ENCODE peak calls at places on chromosome 3, in four cellular contexts. O, S, J and A are unnamed samples.

GRCh38 chr3:69094467-69095205 is 9.9 kb downstream of the ARL6IP5 start:
- DNase-seq in O (no peak), S (peak), J (peak), A (no peak)

GRCh38 chr3:38634133-38634532 is 15.4 kb downstream of the SCN5A start:
- DNase-seq in O (no peak), S (peak), J (no peak), A (no peak)

GRCh38 chr3:136042608-136043221 is 77.2 kb downstream of the PPP2R3A start:
- DNase-seq in O (peak), S (peak), J (peak), A (peak)

GRCh38 chr3:182725372-182726251 is 67.7 kb upstream of the ATP11B start:
- DNase-seq in O (no peak), S (peak), J (no peak), A (no peak)

GRCh38 chr3:176755552-176755951 is 441.7 kb downstream of the TBL1XR1 start:
- DNase-seq in O (no peak), S (no peak), J (no peak), A (no peak)

GRCh38 chr3:190048831-190049541 is 71.7 kb downstream of the P3H2 start:
- DNase-seq in O (no peak), S (peak), J (peak), A (peak)

GRCh38 chr3:53303957-53304356 is 43.4 kb downstream of the DCP1A start:
- DNase-seq in O (no peak), S (peak), J (no peak), A (no peak)

GRCh38 chr3:94440767-94441493 is 378.1 kb downstream of the NSUN3 start:
- DNase-seq in O (no peak), S (peak), J (peak), A (no peak)

GRCh38 chr3:168134931-168135330 is 39.2 kb upstream of the GOLIM4 start:
- DNase-seq in O (no peak), S (no peak), J (peak), A (no peak)

GRCh38 chr3:195042741-195043611 is 228.0 kb downstream of the XXYLT1 start:
- DNase-seq in O (no peak), S (no peak), J (peak), A (no peak)

GRCh38 chr3:147797095-147797494 is 387.9 kb downstream of the ZIC1 start:
- DNase-seq in O (no peak), S (no peak), J (no peak), A (no peak)

GRCh38 chr3:40864146-40864782 is 335.0 kb upstream of the CTNNB1 start:
- DNase-seq in O (no peak), S (no peak), J (peak), A (no peak)

GRCh38 chr3:12553921-12554391 is 2.9 kb upstream of the MKRN2 start:
- DNase-seq in O (peak), S (peak), J (peak), A (no peak)

GRCh38 chr3:127264292-127264691 is 23.6 kb downstream of the PRR20G start:
- DNase-seq in O (no peak), S (peak), J (peak), A (no peak)

GRCh38 chr3:187368765-187369450 is 723 bp downstream of the RTP4 start:
- DNase-seq in O (peak), S (peak), J (peak), A (no peak)

GRCh38 chr3:143170676-143171075 is 51.1 kb downstream of the CHST2 start:
- DNase-seq in O (peak), S (peak), J (peak), A (peak)

GRCh38 chr3:161915283-161915682 is 418.7 kb downstream of the OTOL1 start:
- DNase-seq in O (no peak), S (no peak), J (no peak), A (no peak)

GRCh38 chr3:29153811-29154210 is 127.1 kb upstream of the RBMS3 start:
- DNase-seq in O (no peak), S (no peak), J (no peak), A (no peak)

GRCh38 chr3:18765672-18766071 is 340.5 kb upstream of the SATB1 start:
- DNase-seq in O (no peak), S (no peak), J (no peak), A (no peak)

GRCh38 chr3:150761831-150762661 is 923 bp downstream of the SIAH2 start:
- DNase-seq in O (peak), S (peak), J (peak), A (no peak)

GRCh38 chr3:167740961-167741587 is 5.6 kb downstream of the SERPINI1 start:
- DNase-seq in O (peak), S (peak), J (peak), A (no peak)

GRCh38 chr3:100042144-100042543 is 72.2 kb downstream of the FILIP1L start:
- DNase-seq in O (no peak), S (peak), J (peak), A (no peak)

GRCh38 chr3:133547432-133548041 is 25.9 kb upstream of the CDV3 start:
- DNase-seq in O (no peak), S (peak), J (no peak), A (no peak)

GRCh38 chr3:50078622-50079021 is 10.1 kb upstream of the RBM5 start:
- DNase-seq in O (no peak), S (no peak), J (peak), A (no peak)

GRCh38 chr3:9130318-9131110 is 118.9 kb downstream of the SRGAP3 start:
- DNase-seq in O (no peak), S (no peak), J (no peak), A (peak)

GRCh38 chr3:23461069-23461468 is 257.9 kb downstream of the UBE2E2 start:
- DNase-seq in O (no peak), S (peak), J (no peak), A (no peak)

GRCh38 chr3:45639044-45639392 is 44.5 kb downstream of the LIMD1 start:
- DNase-seq in O (no peak), S (no peak), J (no peak), A (no peak)

GRCh38 chr3:105906834-105907233 is 38.0 kb upstream of the CBLB start:
- DNase-seq in O (no peak), S (peak), J (peak), A (no peak)
- H3K9ac ChIP-seq in O (no peak), S (peak), J (no peak), A (no peak)

GRCh38 chr3:179452872-179453271 is 1.6 kb upstream of the GNB4 start:
- DNase-seq in O (no peak), S (peak), J (no peak), A (no peak)

GRCh38 chr3:179450901-179451334 is 352 bp downstream of the GNB4 start:
- DNase-seq in O (no peak), S (peak), J (peak), A (no peak)

GRCh38 chr3:179453967-179454366 is 2.7 kb upstream of the GNB4 start:
- DNase-seq in O (no peak), S (no peak), J (no peak), A (no peak)

GRCh38 chr3:179451335-179452165 is at the start of gene GNB4:
- DNase-seq in O (peak), S (peak), J (peak), A (peak)

DNA sequence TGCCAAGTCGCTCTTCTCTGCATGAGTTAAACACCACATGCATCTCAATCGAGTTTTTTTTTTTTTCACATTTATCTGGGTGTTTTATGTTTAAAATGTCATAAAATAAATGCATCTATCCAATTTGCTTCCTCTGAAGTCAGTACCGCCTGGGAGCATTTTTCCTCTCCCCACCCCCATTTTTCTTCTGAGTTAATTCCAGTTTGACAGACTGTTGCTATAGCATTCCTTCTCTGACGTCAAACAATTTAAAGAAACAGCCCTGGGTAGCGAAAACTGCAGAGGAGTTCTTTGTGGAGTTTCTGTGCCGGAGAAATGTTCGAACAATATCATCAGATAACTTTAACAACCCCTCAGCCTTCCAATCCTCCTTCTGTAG is 885 bp upstream of the GNB4 start:
- DNase-seq in O (no peak), S (peak), J (no peak), A (peak)
- H3K27ac ChIP-seq in O (no peak), S (peak), J (no peak), A (peak)

GRCh38 chr3:153130312-153130977 is 31.6 kb upstream of the RAP2B start:
- DNase-seq in O (no peak), S (peak), J (peak), A (no peak)
- H3K9ac ChIP-seq in O (no peak), S (no peak), J (peak), A (no peak)

GRCh38 chr3:112643621-112644236 is 2.8 kb upstream of the CCDC80 start:
- DNase-seq in O (no peak), S (peak), J (no peak), A (no peak)

GRCh38 chr3:112640864-112641751 is at the start of gene CCDC80:
- DNase-seq in O (no peak), S (peak), J (peak), A (no peak)

GRCh38 chr3:112640333-112640863 is 545 bp downstream of the CCDC80 start:
- DNase-seq in O (no peak), S (peak), J (no peak), A (no peak)

GRCh38 chr3:112644453-112644852 is 3.5 kb upstream of the CCDC80 start:
- DNase-seq in O (no peak), S (no peak), J (no peak), A (no peak)

DNA sequence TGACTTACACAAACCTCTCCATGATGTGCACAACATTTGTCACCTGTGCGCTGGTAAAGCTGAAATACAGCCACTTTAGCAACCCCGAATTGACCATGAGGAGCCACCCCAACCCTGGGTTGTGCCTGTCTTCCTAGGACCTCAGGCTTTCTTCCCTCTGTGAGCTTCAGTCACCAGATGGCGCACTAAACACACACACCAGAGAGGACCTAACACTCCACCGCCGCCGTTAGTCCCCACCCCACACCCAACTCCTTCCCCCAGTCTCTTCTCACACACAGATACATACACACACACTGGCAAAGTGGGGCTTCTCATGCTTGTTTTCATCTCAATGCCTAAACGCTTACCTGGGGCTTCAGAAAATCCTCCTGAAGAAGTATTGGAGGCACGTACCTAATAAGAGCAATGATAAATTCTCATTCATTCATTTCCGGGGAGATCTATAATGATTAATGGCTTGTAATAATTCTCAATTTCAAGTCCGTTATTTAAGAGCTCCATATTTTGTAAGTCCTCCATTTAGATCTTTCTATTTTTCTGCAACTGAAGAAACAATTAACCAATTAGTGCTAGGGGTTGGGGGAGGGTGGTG is 2.1 kb upstream of the CCDC80 start:
- DNase-seq in O (peak), S (peak), J (peak), A (peak)
- H3K27ac ChIP-seq in O (no peak), S (peak), J (peak), A (no peak)

GRCh38 chr3:111851511-111851954 is 7.5 kb upstream of the PHLDB2 start:
- DNase-seq in O (no peak), S (peak), J (peak), A (peak)
- H3K9ac ChIP-seq in O (no peak), S (peak), J (no peak), A (no peak)

GRCh38 chr3:184562146-184562861 is 719 bp downstream of the EPHB3 start:
- DNase-seq in O (no peak), S (peak), J (no peak), A (no peak)

GRCh38 chr3:184560992-184561328 is 625 bp upstream of the EPHB3 start:
- DNase-seq in O (no peak), S (peak), J (no peak), A (no peak)

GRCh38 chr3:184560531-184560930 is 1.1 kb upstream of the EPHB3 start:
- DNase-seq in O (no peak), S (no peak), J (no peak), A (no peak)

GRCh38 chr3:184562875-184563568 is 1.4 kb downstream of the EPHB3 start:
- DNase-seq in O (no peak), S (peak), J (peak), A (no peak)

GRCh38 chr3:184561329-184562145 is at the start of gene EPHB3:
- DNase-seq in O (peak), S (peak), J (peak), A (peak)
- H3K27ac ChIP-seq in O (no peak), S (no peak), J (peak), A (peak)

GRCh38 chr3:73493543-73494314 is 131.0 kb downstream of the PDZRN3 start:
- DNase-seq in O (no peak), S (peak), J (no peak), A (no peak)
- H3K9ac ChIP-seq in O (no peak), S (peak), J (no peak), A (no peak)